ENCODE peak calls at places on chromosomes 3 and 15, in five cellular contexts. Q is breast epithelium, C is uterus, H is AG04450, W is cardiac fibroblast. M is an unnamed sample.

GRCh38 chr3:187726564-187726963 is 18.7 kb downstream of the BCL6 start:
- DNase-seq in H (no peak), W (no peak), C (no peak), Q (no peak), M (no peak)

GRCh38 chr15:97470417-97470816 is 490.1 kb upstream of the ARRDC4 start:
- DNase-seq in C (no peak), W (no peak), Q (no peak), H (no peak), M (no peak)

GRCh38 chr3:132787616-132788015 is 65.4 kb upstream of the NPHP3 start:
- DNase-seq in Q (no peak), H (no peak), W (peak), C (peak), M (no peak)

GRCh38 chr15:32843211-32843907 is 125.6 kb downstream of the GREM1 start:
- DNase-seq in H (no peak), Q (no peak), W (no peak), C (no peak), M (no peak)

GRCh38 chr3:184591789-184592188 is 30.2 kb downstream of the EPHB3 start:
- DNase-seq in C (no peak), Q (no peak), W (no peak), H (no peak), M (no peak)

GRCh38 chr15:85504739-85505676 is 124.6 kb downstream of the AKAP13 start:
- DNase-seq in C (peak), H (peak), W (peak), Q (peak), M (no peak)

GRCh38 chr15:59329091-59329490 is 43.6 kb downstream of the MYO1E start:
- DNase-seq in Q (no peak), H (no peak), C (no peak), W (no peak), M (no peak)

GRCh38 chr3:146972726-146973125 is 367.6 kb upstream of the PLSCR5 start:
- DNase-seq in H (no peak), W (peak), C (no peak), Q (no peak), M (no peak)

GRCh38 chr15:88645171-88646087 is 6.6 kb downstream of the ISG20 start:
- DNase-seq in C (no peak), H (no peak), W (no peak), Q (no peak), M (no peak)

DNA sequence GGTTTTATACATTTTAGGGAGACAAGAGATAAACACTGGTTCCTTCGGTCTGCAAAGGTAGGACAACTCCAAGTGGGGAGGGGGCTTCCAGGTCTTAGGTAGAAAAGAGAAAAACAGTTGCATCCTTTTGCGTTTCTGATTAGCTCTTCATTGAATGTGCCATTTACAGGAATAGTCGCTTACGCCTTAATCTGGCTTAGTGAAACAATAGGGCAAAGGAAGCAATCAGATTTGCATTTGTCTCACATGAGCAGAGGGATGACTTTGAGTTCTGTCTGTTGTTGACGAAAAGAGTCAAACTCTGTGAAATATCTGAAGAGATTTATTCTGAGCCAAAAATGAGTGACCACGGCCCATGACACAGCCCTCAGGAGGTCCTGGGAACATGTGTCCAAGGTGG is 166.0 kb upstream of the ATP10A start:
- DNase-seq in W (no peak), C (no peak), Q (no peak), H (no peak), M (no peak)
- TF ChIP-seq CTCF in W (no peak), C (no peak), Q (no peak), H (no peak), M (no peak)

GRCh38 chr3:40782086-40782721 is 257.4 kb downstream of the ZNF621 start:
- DNase-seq in C (no peak), Q (no peak), H (no peak), W (no peak), M (no peak)
- TF ChIP-seq CTCF in C (no peak), Q (no peak), H (no peak), W (peak), M (no peak)

DNA sequence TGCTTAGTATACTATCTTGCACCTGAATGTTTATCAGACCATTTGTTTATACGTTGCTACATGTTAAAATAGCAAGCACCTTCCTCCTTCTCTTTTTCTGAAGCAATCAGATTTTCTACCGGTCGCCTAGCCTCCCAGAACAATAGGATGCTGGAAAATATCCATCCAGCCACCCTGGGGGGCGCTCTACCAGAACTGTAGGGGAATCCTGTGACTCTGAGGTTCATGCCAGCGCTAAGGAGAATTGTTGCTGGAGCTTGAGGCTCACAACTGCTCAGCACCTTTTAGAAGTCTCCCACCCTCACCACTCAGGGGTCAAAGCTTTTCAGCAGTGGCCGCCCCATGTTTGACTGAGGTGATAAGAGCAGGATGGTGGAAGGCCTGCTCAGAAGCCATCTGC is 27.5 kb downstream of the SQOR start:
- DNase-seq in Q (no peak), W (no peak), C (no peak), H (no peak), M (no peak)
- TF ChIP-seq CTCF in Q (no peak), W (no peak), C (no peak), H (no peak), M (no peak)

GRCh38 chr3:108090066-108090700 is 648 bp downstream of the CD47 start:
- DNase-seq in H (no peak), W (peak), Q (no peak), C (peak), M (no peak)
- TF ChIP-seq CTCF in H (no peak), W (no peak), Q (no peak), C (no peak), M (no peak)

GRCh38 chr3:114293846-114294245 is at the start of gene TIGIT:
- DNase-seq in Q (no peak), C (no peak), H (no peak), W (no peak), M (no peak)

GRCh38 chr3:114294940-114295480 is 1.2 kb downstream of the TIGIT start:
- DNase-seq in Q (no peak), C (no peak), W (no peak), H (no peak), M (no peak)

GRCh38 chr3:114285648-114286230 is 8.1 kb upstream of the TIGIT start:
- DNase-seq in C (no peak), W (no peak), H (no peak), Q (no peak), M (no peak)

GRCh38 chr3:114290911-114291901 is 2.6 kb upstream of the TIGIT start:
- DNase-seq in C (peak), Q (peak), H (no peak), W (peak), M (peak)
- TF ChIP-seq CTCF in C (peak), Q (peak), H (peak), W (peak), M (peak)

GRCh38 chr3:67357610-67358458 is 296.6 kb downstream of the SUCLG2 start:
- DNase-seq in H (no peak), C (no peak), W (peak), Q (no peak), M (no peak)
- TF ChIP-seq CTCF in H (peak), C (no peak), W (peak), Q (peak), M (peak)

DNA sequence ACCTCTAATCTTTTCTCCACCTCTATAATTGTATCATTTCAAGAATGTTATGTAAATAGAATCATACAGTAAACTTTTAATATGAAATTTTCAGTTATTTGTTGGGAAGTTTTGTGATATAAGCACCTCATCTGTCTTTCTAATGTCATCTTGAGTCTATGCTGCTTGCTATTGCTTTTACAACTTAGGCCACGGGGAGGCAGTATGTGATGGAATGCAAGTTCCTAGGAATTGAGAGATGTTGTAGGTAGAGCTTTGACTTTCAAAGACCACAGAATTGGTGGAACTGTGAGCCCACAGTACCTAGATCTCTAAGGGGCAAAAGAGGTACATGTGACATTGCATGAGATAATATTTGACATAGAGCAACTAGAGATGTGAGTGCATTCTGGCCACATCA is 328.3 kb downstream of the MFSD1 start:
- DNase-seq in C (no peak), Q (no peak), W (no peak), H (no peak), M (no peak)
- TF ChIP-seq CTCF in C (no peak), Q (no peak), W (peak), H (peak), M (no peak)

GRCh38 chr3:99365979-99366378 is 272.4 kb upstream of the COL8A1 start:
- DNase-seq in Q (no peak), W (no peak), H (no peak), C (no peak), M (no peak)

GRCh38 chr3:99365396-99365795 is 273.0 kb upstream of the COL8A1 start:
- DNase-seq in Q (no peak), H (no peak), W (no peak), C (no peak), M (no peak)

DNA sequence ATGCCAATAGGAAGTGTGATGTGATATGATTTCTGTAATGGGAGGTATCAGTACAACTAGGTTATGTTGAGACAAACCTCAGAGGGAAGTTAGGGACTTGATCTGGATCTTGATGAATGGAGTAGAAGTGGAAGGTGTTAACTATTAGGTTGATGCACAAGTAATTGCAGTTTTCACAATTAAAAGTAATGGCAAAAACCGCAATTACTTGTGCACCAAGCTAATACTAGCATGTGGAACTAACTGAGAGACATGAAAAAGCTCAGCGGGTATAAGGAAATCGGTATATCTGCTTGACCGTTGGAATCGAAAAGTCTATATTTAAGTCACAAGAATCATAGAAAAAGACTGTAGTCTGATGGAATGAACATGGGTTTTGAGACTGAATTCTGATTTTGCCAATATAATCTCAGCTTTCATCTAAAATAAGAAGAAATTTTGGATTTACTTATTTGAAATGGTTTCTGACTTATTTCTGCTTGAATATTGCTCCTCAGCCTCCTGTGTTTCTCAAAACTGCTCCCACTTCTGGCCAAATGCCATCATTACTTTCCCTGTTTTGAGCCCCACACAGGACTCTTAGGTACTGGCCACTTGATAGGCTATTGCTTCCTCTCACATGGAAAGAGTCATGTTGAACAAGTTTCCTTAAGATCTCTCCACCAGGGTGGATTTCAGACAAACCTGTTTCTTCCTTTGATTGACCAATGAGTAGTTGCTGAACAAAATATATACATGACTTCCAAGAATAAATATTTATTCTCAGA is 271.5 kb upstream of the COL8A1 start:
- DNase-seq in W (no peak), H (no peak), C (no peak), Q (no peak), M (no peak)
- TF ChIP-seq CTCF in W (no peak), H (no peak), C (no peak), Q (no peak), M (no peak)

GRCh38 chr3:97821413-97821809 is 400 bp upstream of the CRYBG3 start:
- DNase-seq in C (peak), W (no peak), Q (peak), H (no peak), M (no peak)
- TF ChIP-seq CTCF in C (no peak), W (no peak), Q (peak), H (peak), M (no peak)

GRCh38 chr3:194654443-194654842 is 17.5 kb downstream of the LSG1 start:
- DNase-seq in W (no peak), H (no peak), Q (no peak), C (no peak), M (no peak)
- TF ChIP-seq CTCF in W (no peak), H (no peak), Q (no peak), C (no peak), M (no peak)

M was measured in mesothelial cell of epicardium.